ENCODE peak calls at places on chromosomes 11 and 22, in nine cellular contexts. A is OCI-LY7; X is psoas muscle; H is CD4-positive, alpha-beta memory T cell; Y is cardiac muscle cell; M is left ventricle myocardium inferior; R is cardiac fibroblast; V is fibroblast of villous mesenchyme; F is AG10803. B is an unnamed sample.

GRCh38 chr11:2307733-2308331 is 6.0 kb downstream of the TSPAN32 start:
- DNase-seq in A (no peak), X (no peak), H (no peak), Y (no peak), M (no peak), R (no peak), V (no peak), F (no peak), B (no peak)

GRCh38 chr11:102530558-102530957 is at the start of gene MMP7:
- DNase-seq in A (no peak), X (no peak), H (no peak), Y (no peak), M (no peak), R (peak; percentile 15), V (peak; percentile 72), F (peak; percentile 70), B (peak; percentile 29)

GRCh38 chr11:99370557-99371200 is 349.9 kb downstream of the CNTN5 start:
- DNase-seq in A (no peak), X (peak; percentile 28), H (no peak), Y (peak; percentile 65), M (peak; percentile 57), R (peak; percentile 83), V (peak; percentile 55), F (peak; percentile 15), B (no peak)

GRCh38 chr11:110565690-110566336 is 136.1 kb downstream of the FDX1 start:
- DNase-seq in A (no peak), X (no peak), H (no peak), Y (no peak), M (no peak), R (peak; percentile 8), V (no peak), F (no peak), B (no peak)

GRCh38 chr11:129021295-129021694 is 78.6 kb upstream of the TP53AIP1 start:
- DNase-seq in A (no peak), X (no peak), H (no peak), Y (no peak), M (no peak), R (no peak), V (peak; percentile 18), F (no peak), B (no peak)

GRCh38 chr11:2742611-2743426 is 43.0 kb upstream of the KCNQ1OT1 start:
- DNase-seq in A (no peak), X (no peak), H (no peak), Y (no peak), M (peak; percentile 12), R (no peak), V (no peak), F (no peak), B (no peak)

GRCh38 chr22:50074551-50075042 is 10.6 kb downstream of the MLC1 start:
- DNase-seq in A (no peak), X (no peak), H (no peak), Y (peak; percentile 36), M (no peak), R (no peak), V (peak; percentile 21), F (no peak), B (peak; percentile 75)

GRCh38 chr11:123235117-123235686 is 40.2 kb upstream of the CLMP start:
- DNase-seq in A (peak; percentile 18), X (peak; percentile 58), H (peak; percentile 22), Y (peak; percentile 34), M (peak; percentile 48), R (peak; percentile 44), V (peak; percentile 48), F (no peak), B (peak; percentile 49)

GRCh38 chr22:43515902-43516301 is 104.1 kb downstream of the MPPED1 start:
- DNase-seq in A (no peak), X (no peak), H (no peak), Y (no peak), M (no peak), R (no peak), V (no peak), F (no peak), B (peak; percentile 89)

GRCh38 chr11:104256525-104256924 is 92.6 kb upstream of the PDGFD start:
- DNase-seq in A (no peak), X (no peak), H (no peak), Y (peak; percentile 10), M (no peak), R (peak; percentile 45), V (no peak), F (no peak), B (no peak)

GRCh38 chr22:39090426-39091064 is 6.5 kb upstream of the APOBEC3H start:
- DNase-seq in A (no peak), X (peak; percentile 29), H (peak; percentile 92), Y (no peak), M (no peak), R (no peak), V (no peak), F (no peak), B (peak; percentile 37)

GRCh38 chr22:39089928-39090327 is 7.1 kb upstream of the APOBEC3H start:
- DNase-seq in A (no peak), X (no peak), H (no peak), Y (no peak), M (no peak), R (no peak), V (no peak), F (no peak), B (peak; percentile 14)

GRCh38 chr22:39094717-39095389 is 2.2 kb upstream of the APOBEC3H start:
- DNase-seq in A (no peak), X (no peak), H (peak; percentile 62), Y (no peak), M (no peak), R (no peak), V (no peak), F (no peak), B (peak; percentile 30)

GRCh38 chr22:39091136-39092081 is 5.6 kb upstream of the APOBEC3H start:
- DNase-seq in A (no peak), X (no peak), H (no peak), Y (no peak), M (no peak), R (no peak), V (no peak), F (no peak), B (peak; percentile 21)

DNA sequence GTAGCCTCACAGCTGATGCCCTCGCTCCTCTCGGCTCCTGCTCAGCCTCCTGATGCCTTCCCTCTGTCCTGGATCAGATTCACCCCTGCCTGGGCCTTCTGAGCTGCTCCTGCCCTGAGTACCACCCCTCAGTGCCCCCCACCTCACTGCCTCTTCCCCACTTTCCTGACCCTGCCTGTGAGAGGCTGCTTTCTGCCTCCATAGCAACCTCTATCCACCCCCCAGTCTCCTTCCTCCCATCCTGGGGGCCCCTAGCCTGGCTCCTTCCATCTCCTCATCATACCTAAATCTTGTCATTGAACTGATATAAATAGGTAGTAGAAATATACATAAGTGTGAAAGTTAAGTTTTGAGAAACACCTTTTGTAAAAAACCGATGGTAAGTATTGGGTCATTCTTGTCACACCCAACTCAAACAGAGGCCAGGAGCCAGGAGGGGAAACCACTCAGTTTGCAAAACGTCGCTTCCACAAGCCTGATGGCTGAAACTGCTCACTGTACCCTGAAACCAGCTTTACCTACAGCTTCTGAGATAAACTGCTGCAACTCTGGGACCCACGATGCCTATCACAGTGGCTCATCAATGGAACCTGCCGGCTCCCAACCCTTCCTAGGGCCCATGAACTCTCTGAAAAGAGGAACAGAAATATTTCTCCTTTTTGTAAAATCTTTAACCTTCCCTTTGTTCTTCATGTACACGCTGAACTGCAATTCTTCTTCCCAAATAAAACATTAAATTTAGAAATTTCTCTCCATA is 4.8 kb upstream of the APOBEC3H start:
- DNase-seq in A (no peak), X (no peak), H (no peak), Y (no peak), M (no peak), R (no peak), V (no peak), F (no peak), B (peak; percentile 6)
- H3K4me3 ChIP-seq in A (no peak overlapping the region), X (no peak overlapping the region), H (no peak overlapping the region), Y (no peak overlapping the region), M (no peak overlapping the region), R (no peak overlapping the region), V (no peak overlapping the region), F (no peak overlapping the region), B (no peak overlapping the region)

DNA sequence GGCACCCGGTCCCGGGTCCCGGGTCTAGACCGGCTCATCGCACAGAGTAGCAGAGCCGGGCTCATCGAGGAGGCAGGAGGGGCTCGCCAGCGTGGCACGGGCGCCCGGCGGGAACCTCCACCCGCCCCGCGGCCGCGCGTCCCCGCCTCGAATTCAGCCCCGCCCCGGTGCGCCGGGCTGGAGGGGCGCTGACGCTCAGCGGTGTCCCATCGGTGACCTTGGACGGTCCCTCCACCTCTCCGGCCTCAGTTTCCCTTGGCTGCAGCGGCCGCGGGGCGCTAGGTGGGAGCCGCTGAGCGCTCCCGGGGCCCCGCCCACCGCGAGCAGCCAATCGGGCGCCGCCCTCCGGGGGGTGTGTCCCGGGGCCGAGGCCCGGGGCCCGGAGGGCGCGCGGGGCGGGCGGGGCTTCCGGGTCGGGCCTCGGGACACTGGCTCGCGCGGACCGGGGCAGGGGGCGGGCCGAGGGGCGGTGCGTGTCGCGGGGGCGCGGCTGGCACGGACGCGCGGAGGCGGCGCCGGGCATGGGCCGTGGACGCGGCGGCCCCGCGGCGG is at the start of gene PPARA:
- DNase-seq in A (peak; percentile 83), X (peak; percentile 93), H (peak; percentile 80), Y (peak; percentile 93), M (peak; percentile 94), R (peak; percentile 88), V (peak; percentile 81), F (peak; percentile 82), B (peak; percentile 100)
- H3K4me3 ChIP-seq in A (peak within 1 kb of the TSS; percentile 72), X (peak within 1 kb of the TSS; percentile 94), H (peak within 1 kb of the TSS; percentile 74), Y (peak within 1 kb of the TSS; percentile 87), M (peak within 1 kb of the TSS; percentile 84), R (peak within 1 kb of the TSS; percentile 90), V (peak within 1 kb of the TSS; percentile 91), F (peak within 1 kb of the TSS; percentile 85), B (peak within 1 kb of the TSS; percentile 76)

DNA sequence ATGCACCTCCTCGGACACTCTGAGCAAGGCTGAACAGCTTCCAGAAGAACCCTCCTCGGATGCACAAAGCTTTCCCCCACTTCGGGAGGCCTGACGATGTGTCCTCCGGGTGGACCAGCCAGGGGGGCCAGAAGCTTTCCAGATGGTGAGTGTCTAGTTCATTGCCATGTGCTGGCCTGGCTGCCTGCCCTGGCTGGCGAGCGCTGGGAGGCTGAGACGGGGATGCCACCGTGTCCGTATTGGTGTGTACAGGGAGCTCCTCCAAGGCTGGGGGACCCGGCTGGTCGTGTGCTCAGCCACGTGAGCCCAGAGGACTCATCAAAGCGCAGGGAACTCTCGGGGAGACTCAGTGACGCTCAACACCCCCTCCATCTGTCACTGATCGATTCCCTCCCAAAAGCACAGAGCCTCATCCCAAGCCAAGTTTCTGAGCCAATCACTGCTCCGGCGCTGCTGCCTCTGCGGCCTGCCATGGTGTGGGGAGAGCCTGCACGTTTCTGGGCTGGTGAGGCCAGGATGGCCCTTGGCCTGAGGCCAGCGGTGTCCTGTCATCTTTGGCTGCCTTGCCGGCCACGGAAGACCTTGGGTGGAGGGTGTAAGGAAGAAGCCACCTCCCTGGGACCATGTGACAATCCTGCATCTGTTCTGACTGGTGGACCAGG is 423.7 kb downstream of the SHANK2 start:
- DNase-seq in A (no peak), X (peak; percentile 23), H (no peak), Y (no peak), M (no peak), R (no peak), V (no peak), F (peak; percentile 1), B (no peak)
- H3K4me3 ChIP-seq in A (no peak overlapping the region), X (no peak overlapping the region), H (no peak overlapping the region), Y (no peak overlapping the region), M (no peak overlapping the region), R (no peak overlapping the region), V (no peak overlapping the region), F (no peak overlapping the region), B (no peak overlapping the region)

DNA sequence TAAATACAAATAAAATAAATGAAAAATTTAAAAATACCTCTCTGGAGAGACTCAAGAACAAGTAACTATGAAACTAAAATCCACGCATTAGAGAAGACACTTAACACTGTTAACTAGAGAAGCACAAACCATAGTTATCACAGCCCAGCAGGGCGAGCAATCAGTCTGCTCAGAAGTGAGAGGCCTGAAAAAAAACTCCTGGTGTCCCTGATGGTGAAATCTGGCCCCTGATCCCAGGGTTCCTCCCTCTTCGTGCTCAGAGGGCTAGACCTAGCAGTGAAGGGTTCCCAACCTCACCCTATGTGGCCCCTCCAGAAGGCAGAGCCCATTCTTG is 49.7 kb upstream of the VPREB1 start:
- DNase-seq in A (peak; percentile 54), X (no peak), H (no peak), Y (no peak), M (no peak), R (no peak), V (no peak), F (no peak), B (no peak)
- H3K4me3 ChIP-seq in A (peak overlapping the region; percentile 79), X (no peak overlapping the region), H (no peak overlapping the region), Y (no peak overlapping the region), M (no peak overlapping the region), R (no peak overlapping the region), V (no peak overlapping the region), F (no peak overlapping the region), B (no peak overlapping the region)

B was measured in H7.